ENCODE peak calls at places on chromosome 18, in ten cellular contexts. P, W, R, E, D, Y, C, N, U and O are unnamed samples.

GRCh38 chr18:48953096-48953706 is 2.4 kb upstream of the SMAD7 start:
- DNase-seq in E (no peak), R (no peak), Y (no peak), C (no peak), W (no peak), D (peak; percentile 34), U (no peak), N (no peak), P (no peak), O (no peak)

GRCh38 chr18:48913201-48913600 is 37.6 kb downstream of the SMAD7 start:
- DNase-seq in E (no peak), R (no peak), P (peak; percentile 39), N (no peak), Y (no peak), U (no peak), C (peak; percentile 55), W (peak; percentile 42), D (no peak), O (no peak)

GRCh38 chr18:63307555-63308200 is 11.9 kb downstream of the BCL2 start:
- DNase-seq in R (no peak), P (no peak), Y (no peak), E (no peak), U (no peak), C (no peak), N (no peak), D (no peak), W (no peak), O (peak; percentile 28)

GRCh38 chr18:62523255-62523588 is 397 bp downstream of the ZCCHC2 start:
- DNase-seq in E (no peak), C (no peak), W (no peak), U (no peak), R (no peak), Y (no peak), D (no peak), P (no peak), N (peak; percentile 91), O (no peak)

GRCh38 chr18:23563377-23564043 is 22.8 kb downstream of the NPC1 start:
- DNase-seq in E (peak; percentile 70), N (no peak), C (no peak), P (no peak), R (no peak), Y (peak; percentile 68), U (no peak), D (no peak), W (no peak), O (no peak)

GRCh38 chr18:58635891-58636290 is 7.0 kb upstream of the ALPK2 start:
- DNase-seq in R (no peak), N (no peak), U (no peak), D (no peak), Y (no peak), P (no peak), W (no peak), C (no peak), E (peak; percentile 95), O (no peak)

GRCh38 chr18:62963522-62963921 is 248.2 kb downstream of the PHLPP1 start:
- DNase-seq in W (no peak), Y (no peak), C (no peak), U (no peak), E (no peak), D (peak; percentile 93), N (no peak), P (no peak), R (peak; percentile 11), O (no peak)

GRCh38 chr18:5759169-5759568 is 136.2 kb downstream of the TMEM200C start:
- DNase-seq in D (no peak), W (no peak), P (no peak), C (no peak), U (no peak), N (no peak), Y (no peak), R (no peak), E (no peak), O (peak; percentile 21)

GRCh38 chr18:54776282-54776977 is 51.8 kb upstream of the RAB27B start:
- DNase-seq in D (no peak), Y (no peak), P (no peak), N (no peak), C (peak; percentile 48), E (peak; percentile 100), U (no peak), W (no peak), R (no peak), O (no peak)

GRCh38 chr18:51196116-51196810 is 1.2 kb downstream of the MEX3C start:
- DNase-seq in E (peak; percentile 59), U (peak; percentile 60), N (no peak), C (peak; percentile 69), P (peak; percentile 15), W (no peak), D (no peak), Y (peak; percentile 86), R (peak; percentile 25), O (peak; percentile 21)

GRCh38 chr18:26089247-26090129 is 925 bp downstream of the SS18 start:
- DNase-seq in D (peak; percentile 57), N (no peak), R (peak; percentile 9), P (no peak), Y (peak; percentile 23), E (peak; percentile 48), C (no peak), U (no peak), W (no peak), O (peak; percentile 52)

GRCh38 chr18:50183556-50183955 is 11.4 kb downstream of the MYO5B start:
- DNase-seq in E (peak; percentile 69), U (no peak), R (no peak), C (no peak), P (no peak), N (no peak), Y (no peak), W (no peak), D (no peak), O (no peak)

GRCh38 chr18:48902023-48902855 is 48.5 kb downstream of the SMAD7 start:
- DNase-seq in Y (no peak), P (no peak), C (no peak), N (no peak), R (peak; percentile 90), D (peak; percentile 48), U (peak; percentile 90), W (peak; percentile 99), E (peak; percentile 91), O (no peak)

GRCh38 chr18:44246001-44246400 is 434.7 kb upstream of the SETBP1 start:
- DNase-seq in U (no peak), N (no peak), W (no peak), Y (no peak), R (no peak), C (no peak), E (peak; percentile 14), P (no peak), D (no peak), O (peak; percentile 14)

GRCh38 chr18:69865656-69866241 is 81.9 kb downstream of the CD226 start:
- DNase-seq in D (no peak), U (no peak), P (no peak), R (no peak), E (no peak), W (no peak), N (no peak), C (no peak), Y (no peak), O (no peak)

GRCh38 chr18:49863769-49864615 is 50.7 kb upstream of the ACAA2 start:
- DNase-seq in D (no peak), E (no peak), U (no peak), Y (no peak), P (no peak), N (no peak), R (no peak), W (no peak), C (no peak), O (no peak)

GRCh38 chr18:77061946-77062517 is 70.6 kb downstream of the MBP start:
- DNase-seq in P (peak; percentile 35), U (no peak), W (no peak), D (no peak), N (no peak), C (no peak), R (no peak), Y (no peak), E (no peak), O (peak; percentile 57)

GRCh38 chr18:27707201-27707600 is 469.7 kb downstream of the CDH2 start:
- DNase-seq in P (no peak), N (no peak), U (no peak), E (no peak), Y (no peak), C (no peak), D (no peak), R (no peak), W (no peak), O (no peak)

GRCh38 chr18:23578067-23578705 is 8.1 kb downstream of the NPC1 start:
- DNase-seq in P (no peak), R (peak; percentile 16), N (no peak), C (no peak), W (no peak), E (no peak), U (no peak), Y (no peak), D (no peak), O (no peak)

GRCh38 chr18:44917865-44918476 is 237.3 kb downstream of the SETBP1 start:
- DNase-seq in W (no peak), D (no peak), N (no peak), Y (no peak), U (no peak), R (no peak), C (no peak), E (no peak), P (no peak), O (no peak)

GRCh38 chr18:21593540-21594257 is 6.8 kb downstream of the ESCO1 start:
- DNase-seq in U (no peak), N (no peak), Y (no peak), W (no peak), E (no peak), P (no peak), D (no peak), C (peak; percentile 12), R (no peak), O (no peak)

GRCh38 chr18:38811209-38811608 is 1245.6 kb upstream of the CELF4 start:
- DNase-seq in D (no peak), U (no peak), N (no peak), W (no peak), P (no peak), Y (no peak), C (no peak), R (no peak), E (no peak), O (no peak)

GRCh38 chr18:32891797-32892196 is 119.0 kb upstream of the KLHL14 start:
- DNase-seq in D (no peak), N (no peak), E (no peak), U (no peak), P (no peak), W (no peak), R (no peak), C (no peak), Y (no peak), O (no peak)

GRCh38 chr18:10398571-10398970 is 55.9 kb upstream of the APCDD1 start:
- DNase-seq in W (no peak), E (no peak), Y (no peak), D (no peak), C (no peak), N (no peak), P (no peak), R (no peak), U (no peak), O (no peak)

GRCh38 chr18:2471523-2471922 is 99.8 kb downstream of the METTL4 start:
- DNase-seq in D (no peak), P (no peak), N (no peak), U (no peak), Y (no peak), E (peak; percentile 21), W (no peak), R (no peak), C (peak; percentile 6), O (no peak)

GRCh38 chr18:78607221-78607620 is 372.4 kb upstream of the SALL3 start:
- DNase-seq in U (no peak), E (no peak), R (no peak), P (no peak), N (no peak), W (no peak), C (no peak), D (no peak), Y (no peak), O (no peak)

GRCh38 chr18:45837283-45838070 is 12.0 kb downstream of the SIGLEC15 start:
- DNase-seq in D (peak; percentile 35), U (peak; percentile 38), P (no peak), Y (peak; percentile 58), N (peak; percentile 65), C (peak; percentile 69), R (no peak), W (no peak), E (no peak), O (peak; percentile 88)

GRCh38 chr18:52694804-52695203 is 354.8 kb downstream of the DCC start:
- DNase-seq in R (no peak), W (no peak), P (no peak), D (peak; percentile 24), U (no peak), E (no peak), N (no peak), C (peak; percentile 7), Y (no peak), O (peak; percentile 42)